ENCODE peak calls at places on chromosome 7, in ten cellular contexts. P, K, A, Q, U, B, F, S, C and R are unnamed samples.

GRCh38 chr7:50562126-50562525 is 3.1 kb downstream of the DDC start:
- DNase-seq in P (no peak), K (no peak), A (no peak), Q (no peak), U (no peak), B (no peak), F (no peak), S (no peak), C (no peak), R (no peak)

GRCh38 chr7:102111063-102111757 is 175.5 kb upstream of the SH2B2 start:
- DNase-seq in P (no peak), K (no peak), A (no peak), Q (no peak), U (no peak), B (no peak), F (no peak), S (no peak), C (no peak), R (no peak)

GRCh38 chr7:47601119-47601880 is 19.4 kb upstream of the TNS3 start:
- DNase-seq in P (no peak), K (no peak), A (no peak), Q (peak), U (no peak), B (no peak), F (no peak), S (no peak), C (no peak), R (no peak)

GRCh38 chr7:12949060-12950045 is 261.9 kb downstream of the ARL4A start:
- DNase-seq in P (no peak), K (no peak), A (peak), Q (no peak), U (no peak), B (no peak), F (no peak), S (no peak), C (no peak), R (no peak)

GRCh38 chr7:90570373-90570959 is 25.7 kb upstream of the CDK14 start:
- DNase-seq in P (no peak), K (no peak), A (no peak), Q (no peak), U (no peak), B (no peak), F (no peak), S (no peak), C (no peak), R (no peak)

GRCh38 chr7:4837814-4838625 is 23.8 kb downstream of the PAPOLB start:
- DNase-seq in P (no peak), K (no peak), A (no peak), Q (no peak), U (no peak), B (no peak), F (no peak), S (no peak), C (peak), R (no peak)

GRCh38 chr7:32507416-32507815 is 12.1 kb downstream of the AVL9 start:
- DNase-seq in P (no peak), K (no peak), A (no peak), Q (no peak), U (no peak), B (no peak), F (no peak), S (no peak), C (no peak), R (no peak)

GRCh38 chr7:16916733-16917132 is 35.0 kb upstream of the AGR3 start:
- DNase-seq in P (no peak), K (no peak), A (no peak), Q (no peak), U (no peak), B (no peak), F (no peak), S (no peak), C (no peak), R (no peak)

GRCh38 chr7:81232084-81232799 is 313.4 kb upstream of the SEMA3C start:
- DNase-seq in P (no peak), K (no peak), A (no peak), Q (no peak), U (no peak), B (no peak), F (no peak), S (no peak), C (peak), R (no peak)

GRCh38 chr7:20407585-20408466 is 77.1 kb downstream of the ITGB8 start:
- DNase-seq in P (no peak), K (no peak), A (no peak), Q (no peak), U (no peak), B (no peak), F (no peak), S (no peak), C (peak), R (no peak)

GRCh38 chr7:150756858-150757257 is 19.6 kb downstream of the GIMAP5 start:
- DNase-seq in P (no peak), K (no peak), A (no peak), Q (no peak), U (no peak), B (no peak), F (no peak), S (no peak), C (no peak), R (no peak)

GRCh38 chr7:47475880-47476227 is 106.1 kb downstream of the TNS3 start:
- DNase-seq in P (no peak), K (no peak), A (no peak), Q (no peak), U (no peak), B (no peak), F (no peak), S (no peak), C (no peak), R (no peak)

GRCh38 chr7:44534087-44534486 is 7.0 kb downstream of the NPC1L1 start:
- DNase-seq in P (no peak), K (no peak), A (peak), Q (no peak), U (no peak), B (no peak), F (no peak), S (no peak), C (no peak), R (no peak)